ENCODE peak calls at places on chromosomes 5 and 9, in ten cellular contexts. One of them, this sample, is unnamed. For H3K4me1 and H3K27me3, the result is how much of the 10 kb centered on the place peaks cover.

GRCh38 chr5:99037668-99038067 is 108.9 kb upstream of the CHD1 start:
- DNase-seq in gastrocnemius medialis: no peak
- DNase-seq in colonic mucosa: peak
- DNase-seq in endothelial cell of umbilical vein: no peak
- DNase-seq in left ventricle myocardium inferior: no peak
- DNase-seq in aorta: no peak
- DNase-seq in tibial nerve: no peak
- DNase-seq in suprapubic skin: no peak
- DNase-seq in IMR-90: no peak
- DNase-seq in body of pancreas: no peak
- DNase-seq in this sample: no peak

GRCh38 chr5:77644443-77645157 is 6.1 kb upstream of the OTP start:
- DNase-seq in IMR-90: no peak
- DNase-seq in body of pancreas: no peak
- DNase-seq in left ventricle myocardium inferior: no peak
- DNase-seq in endothelial cell of umbilical vein: no peak
- DNase-seq in tibial nerve: no peak
- DNase-seq in colonic mucosa: no peak
- DNase-seq in gastrocnemius medialis: no peak
- DNase-seq in aorta: no peak
- DNase-seq in suprapubic skin: no peak
- DNase-seq in this sample: no peak

GRCh38 chr5:83740741-83741140 is 20.1 kb upstream of the HAPLN1 start:
- DNase-seq in colonic mucosa: no peak
- DNase-seq in endothelial cell of umbilical vein: no peak
- DNase-seq in IMR-90: no peak
- DNase-seq in body of pancreas: no peak
- DNase-seq in left ventricle myocardium inferior: no peak
- DNase-seq in suprapubic skin: no peak
- DNase-seq in gastrocnemius medialis: no peak
- DNase-seq in tibial nerve: no peak
- DNase-seq in aorta: no peak
- DNase-seq in this sample: no peak

GRCh38 chr5:69048233-69048632 is 45.6 kb upstream of the SLC30A5 start:
- DNase-seq in suprapubic skin: no peak
- DNase-seq in endothelial cell of umbilical vein: peak
- DNase-seq in aorta: no peak
- DNase-seq in gastrocnemius medialis: no peak
- DNase-seq in IMR-90: no peak
- DNase-seq in body of pancreas: no peak
- DNase-seq in colonic mucosa: no peak
- DNase-seq in left ventricle myocardium inferior: no peak
- DNase-seq in tibial nerve: no peak
- DNase-seq in this sample: no peak

GRCh38 chr9:2985343-2985742 is 141.4 kb upstream of the PUM3 start:
- DNase-seq in body of pancreas: peak
- DNase-seq in endothelial cell of umbilical vein: no peak
- DNase-seq in aorta: no peak
- DNase-seq in gastrocnemius medialis: no peak
- DNase-seq in tibial nerve: no peak
- DNase-seq in suprapubic skin: no peak
- DNase-seq in colonic mucosa: no peak
- DNase-seq in IMR-90: no peak
- DNase-seq in left ventricle myocardium inferior: no peak
- DNase-seq in this sample: no peak

GRCh38 chr5:83035373-83036170 is 41.6 kb downstream of the TMEM167A start:
- DNase-seq in tibial nerve: no peak
- DNase-seq in gastrocnemius medialis: peak
- DNase-seq in IMR-90: no peak
- DNase-seq in endothelial cell of umbilical vein: no peak
- DNase-seq in body of pancreas: peak
- DNase-seq in colonic mucosa: no peak
- DNase-seq in aorta: no peak
- DNase-seq in suprapubic skin: no peak
- DNase-seq in left ventricle myocardium inferior: peak
- DNase-seq in this sample: peak

GRCh38 chr9:81522721-81523551 is 166.4 kb downstream of the TLE1 start:
- DNase-seq in aorta: no peak
- DNase-seq in suprapubic skin: no peak
- DNase-seq in tibial nerve: no peak
- DNase-seq in body of pancreas: peak
- DNase-seq in IMR-90: peak
- DNase-seq in left ventricle myocardium inferior: no peak
- DNase-seq in endothelial cell of umbilical vein: peak
- DNase-seq in colonic mucosa: peak
- DNase-seq in gastrocnemius medialis: no peak
- DNase-seq in this sample: no peak

GRCh38 chr5:68380071-68380470 is 164.5 kb downstream of the PIK3R1 start:
- DNase-seq in IMR-90: no peak
- DNase-seq in tibial nerve: no peak
- DNase-seq in endothelial cell of umbilical vein: no peak
- DNase-seq in suprapubic skin: no peak
- DNase-seq in colonic mucosa: no peak
- DNase-seq in body of pancreas: no peak
- DNase-seq in left ventricle myocardium inferior: no peak
- DNase-seq in gastrocnemius medialis: no peak
- DNase-seq in aorta: no peak
- DNase-seq in this sample: no peak

GRCh38 chr5:163894645-163895044 is 389.2 kb downstream of the MAT2B start:
- DNase-seq in endothelial cell of umbilical vein: peak
- DNase-seq in suprapubic skin: no peak
- DNase-seq in left ventricle myocardium inferior: no peak
- DNase-seq in colonic mucosa: no peak
- DNase-seq in body of pancreas: no peak
- DNase-seq in tibial nerve: no peak
- DNase-seq in aorta: no peak
- DNase-seq in IMR-90: peak
- DNase-seq in gastrocnemius medialis: no peak
- DNase-seq in this sample: no peak

GRCh38 chr5:1182633-1183423 is 18.6 kb upstream of the SLC6A19 start:
- DNase-seq in colonic mucosa: peak
- DNase-seq in tibial nerve: no peak
- DNase-seq in aorta: peak
- DNase-seq in left ventricle myocardium inferior: peak
- DNase-seq in IMR-90: no peak
- DNase-seq in body of pancreas: peak
- DNase-seq in gastrocnemius medialis: no peak
- DNase-seq in suprapubic skin: no peak
- DNase-seq in endothelial cell of umbilical vein: no peak
- DNase-seq in this sample: no peak

GRCh38 chr5:68214472-68215207 is 916 bp upstream of the PIK3R1 start:
- DNase-seq in suprapubic skin: no peak
- DNase-seq in left ventricle myocardium inferior: no peak
- DNase-seq in IMR-90: no peak
- DNase-seq in colonic mucosa: peak
- DNase-seq in gastrocnemius medialis: no peak
- DNase-seq in aorta: no peak
- DNase-seq in body of pancreas: no peak
- DNase-seq in endothelial cell of umbilical vein: peak
- DNase-seq in tibial nerve: no peak
- DNase-seq in this sample: no peak

GRCh38 chr5:113110117-113110516 is 133.5 kb downstream of the DCP2 start:
- DNase-seq in suprapubic skin: no peak
- DNase-seq in aorta: no peak
- DNase-seq in left ventricle myocardium inferior: no peak
- DNase-seq in gastrocnemius medialis: no peak
- DNase-seq in IMR-90: no peak
- DNase-seq in endothelial cell of umbilical vein: no peak
- DNase-seq in body of pancreas: no peak
- DNase-seq in colonic mucosa: no peak
- DNase-seq in tibial nerve: no peak
- DNase-seq in this sample: no peak
- H3K4me1 ChIP-seq in suprapubic skin: under half
- H3K4me1 ChIP-seq in aorta: under half
- H3K4me1 ChIP-seq in left ventricle myocardium inferior: under half
- H3K4me1 ChIP-seq in gastrocnemius medialis: under half
- H3K4me1 ChIP-seq in IMR-90: under half
- H3K4me1 ChIP-seq in endothelial cell of umbilical vein: under half
- H3K4me1 ChIP-seq in body of pancreas: under half
- H3K4me1 ChIP-seq in colonic mucosa: under half
- H3K4me1 ChIP-seq in tibial nerve: under half
- H3K4me1 ChIP-seq in this sample: under half

GRCh38 chr5:154141686-154142300 is 48.7 kb upstream of the GALNT10 start:
- DNase-seq in gastrocnemius medialis: no peak
- DNase-seq in left ventricle myocardium inferior: no peak
- DNase-seq in body of pancreas: no peak
- DNase-seq in endothelial cell of umbilical vein: no peak
- DNase-seq in suprapubic skin: no peak
- DNase-seq in aorta: no peak
- DNase-seq in colonic mucosa: no peak
- DNase-seq in tibial nerve: no peak
- DNase-seq in IMR-90: no peak
- DNase-seq in this sample: no peak

GRCh38 chr5:154143121-154143725 is 47.3 kb upstream of the GALNT10 start:
- DNase-seq in aorta: no peak
- DNase-seq in suprapubic skin: no peak
- DNase-seq in body of pancreas: no peak
- DNase-seq in colonic mucosa: no peak
- DNase-seq in left ventricle myocardium inferior: no peak
- DNase-seq in endothelial cell of umbilical vein: no peak
- DNase-seq in gastrocnemius medialis: no peak
- DNase-seq in tibial nerve: no peak
- DNase-seq in IMR-90: no peak
- DNase-seq in this sample: no peak

GRCh38 chr5:154146409-154146808 is 44.1 kb upstream of the GALNT10 start:
- DNase-seq in endothelial cell of umbilical vein: no peak
- DNase-seq in colonic mucosa: no peak
- DNase-seq in IMR-90: no peak
- DNase-seq in suprapubic skin: no peak
- DNase-seq in left ventricle myocardium inferior: peak
- DNase-seq in body of pancreas: no peak
- DNase-seq in tibial nerve: no peak
- DNase-seq in gastrocnemius medialis: no peak
- DNase-seq in aorta: no peak
- DNase-seq in this sample: no peak

GRCh38 chr5:154140381-154140780 is 50.2 kb upstream of the GALNT10 start:
- DNase-seq in endothelial cell of umbilical vein: no peak
- DNase-seq in colonic mucosa: no peak
- DNase-seq in body of pancreas: no peak
- DNase-seq in left ventricle myocardium inferior: no peak
- DNase-seq in aorta: no peak
- DNase-seq in IMR-90: no peak
- DNase-seq in suprapubic skin: no peak
- DNase-seq in gastrocnemius medialis: no peak
- DNase-seq in tibial nerve: no peak
- DNase-seq in this sample: no peak

GRCh38 chr5:154145268-154145667 is 45.3 kb upstream of the GALNT10 start:
- DNase-seq in tibial nerve: no peak
- DNase-seq in gastrocnemius medialis: no peak
- DNase-seq in IMR-90: no peak
- DNase-seq in colonic mucosa: no peak
- DNase-seq in endothelial cell of umbilical vein: no peak
- DNase-seq in aorta: no peak
- DNase-seq in left ventricle myocardium inferior: no peak
- DNase-seq in body of pancreas: no peak
- DNase-seq in suprapubic skin: no peak
- DNase-seq in this sample: no peak
- H3K27me3 ChIP-seq in tibial nerve: under half
- H3K27me3 ChIP-seq in gastrocnemius medialis: under half
- H3K27me3 ChIP-seq in IMR-90: under half
- H3K27me3 ChIP-seq in colonic mucosa: under half
- H3K27me3 ChIP-seq in endothelial cell of umbilical vein: under half
- H3K27me3 ChIP-seq in aorta: under half
- H3K27me3 ChIP-seq in left ventricle myocardium inferior: under half
- H3K27me3 ChIP-seq in body of pancreas: under half
- H3K27me3 ChIP-seq in suprapubic skin: under half
- H3K27me3 ChIP-seq in this sample: under half

GRCh38 chr5:42531611-42532010 is 108.4 kb downstream of the GHR start:
- DNase-seq in aorta: no peak
- DNase-seq in IMR-90: no peak
- DNase-seq in body of pancreas: no peak
- DNase-seq in endothelial cell of umbilical vein: no peak
- DNase-seq in colonic mucosa: no peak
- DNase-seq in suprapubic skin: no peak
- DNase-seq in left ventricle myocardium inferior: no peak
- DNase-seq in gastrocnemius medialis: no peak
- DNase-seq in tibial nerve: no peak
- DNase-seq in this sample: no peak
- H3K4me3 ChIP-seq in aorta: no peak
- H3K4me3 ChIP-seq in IMR-90: no peak
- H3K4me3 ChIP-seq in body of pancreas: no peak
- H3K4me3 ChIP-seq in endothelial cell of umbilical vein: no peak
- H3K4me3 ChIP-seq in colonic mucosa: no peak
- H3K4me3 ChIP-seq in suprapubic skin: no peak
- H3K4me3 ChIP-seq in left ventricle myocardium inferior: no peak
- H3K4me3 ChIP-seq in gastrocnemius medialis: no peak
- H3K4me3 ChIP-seq in tibial nerve: no peak
- H3K4me3 ChIP-seq in this sample: no peak

GRCh38 chr5:32443145-32443540 is 1.4 kb downstream of the ZFR start:
- DNase-seq in tibial nerve: no peak
- DNase-seq in suprapubic skin: no peak
- DNase-seq in IMR-90: peak
- DNase-seq in aorta: no peak
- DNase-seq in left ventricle myocardium inferior: no peak
- DNase-seq in gastrocnemius medialis: no peak
- DNase-seq in body of pancreas: no peak
- DNase-seq in colonic mucosa: no peak
- DNase-seq in endothelial cell of umbilical vein: peak
- DNase-seq in this sample: no peak
- H3K4me1 ChIP-seq in tibial nerve: half or more
- H3K4me1 ChIP-seq in suprapubic skin: half or more
- H3K4me1 ChIP-seq in IMR-90: under half
- H3K4me1 ChIP-seq in aorta: under half
- H3K4me1 ChIP-seq in left ventricle myocardium inferior: half or more
- H3K4me1 ChIP-seq in gastrocnemius medialis: under half
- H3K4me1 ChIP-seq in body of pancreas: half or more
- H3K4me1 ChIP-seq in colonic mucosa: under half
- H3K4me1 ChIP-seq in endothelial cell of umbilical vein: under half
- H3K4me1 ChIP-seq in this sample: under half

GRCh38 chr9:36765468-36766341 is 193.0 kb downstream of the MELK start:
- DNase-seq in aorta: peak
- DNase-seq in IMR-90: peak
- DNase-seq in colonic mucosa: peak
- DNase-seq in left ventricle myocardium inferior: peak
- DNase-seq in endothelial cell of umbilical vein: peak
- DNase-seq in body of pancreas: peak
- DNase-seq in gastrocnemius medialis: peak
- DNase-seq in suprapubic skin: no peak
- DNase-seq in tibial nerve: peak
- DNase-seq in this sample: peak
- H3K27me3 ChIP-seq in aorta: under half
- H3K27me3 ChIP-seq in IMR-90: under half
- H3K27me3 ChIP-seq in colonic mucosa: under half
- H3K27me3 ChIP-seq in left ventricle myocardium inferior: half or more
- H3K27me3 ChIP-seq in endothelial cell of umbilical vein: under half
- H3K27me3 ChIP-seq in body of pancreas: under half
- H3K27me3 ChIP-seq in gastrocnemius medialis: under half
- H3K27me3 ChIP-seq in suprapubic skin: half or more
- H3K27me3 ChIP-seq in tibial nerve: under half
- H3K27me3 ChIP-seq in this sample: under half

This sample was measured in heart right ventricle.